ENCODE peak calls at places on chromosomes 4 and X, in six cellular contexts. T, G, E, J, M and Z are unnamed samples.
A peak's percentile ranks its signal among the peaks of the same experiment; 100 is the strongest.

GRCh38 chr4:189974056-189974455 is 33.4 kb downstream of the FRG1 start:
- DNase-seq in T (no peak), G (peak; percentile 8), E (peak; percentile 15), J (no peak), M (no peak), Z (no peak)

GRCh38 chrX:154082396-154083133 is 15.0 kb downstream of the MECP2 start:
- DNase-seq in T (no peak), G (peak; percentile 79), E (no peak), J (no peak), M (peak; percentile 29), Z (no peak)

GRCh38 chr4:145804134-145804533 is 124.2 kb downstream of the C4orf51 start:
- DNase-seq in T (no peak), G (peak; percentile 92), E (peak; percentile 54), J (no peak), M (peak; percentile 45), Z (no peak)

GRCh38 chrX:21666679-21667078 is 8.5 kb upstream of the KLHL34 start:
- DNase-seq in T (no peak), G (peak; percentile 14), E (no peak), J (no peak), M (no peak), Z (no peak)

GRCh38 chr4:8506373-8507250 is 66.0 kb downstream of the TRMT44 start:
- DNase-seq in T (no peak), G (peak; percentile 96), E (no peak), J (no peak), M (peak; percentile 32), Z (no peak)

GRCh38 chr4:54657556-54658313 is at the start of gene KIT:
- DNase-seq in T (peak; percentile 85), G (peak; percentile 65), E (no peak), J (peak; percentile 38), M (peak; percentile 75), Z (peak; percentile 13)

GRCh38 chr4:26596843-26597242 is 13.0 kb downstream of the TBC1D19 start:
- DNase-seq in T (no peak), G (no peak), E (no peak), J (no peak), M (no peak), Z (no peak)

GRCh38 chrX:104343408-104344129 is 88.8 kb upstream of the ESX1 start:
- DNase-seq in T (no peak), G (peak; percentile 88), E (peak; percentile 49), J (peak; percentile 43), M (peak; percentile 72), Z (peak; percentile 7)

GRCh38 chrX:9767375-9767774 is 1.7 kb upstream of the GPR143 start:
- DNase-seq in T (no peak), G (no peak), E (peak; percentile 31), J (no peak), M (no peak), Z (no peak)

GRCh38 chr4:151004222-151004621 is 10.9 kb downstream of the LRBA start:
- DNase-seq in T (no peak), G (peak; percentile 41), E (no peak), J (no peak), M (no peak), Z (no peak)

GRCh38 chrX:24301060-24301459 is 12.8 kb downstream of the SUPT20HL2 start:
- DNase-seq in T (no peak), G (peak; percentile 11), E (no peak), J (no peak), M (no peak), Z (no peak)

GRCh38 chr4:176834531-176834930 is 41.8 kb upstream of the VEGFC start:
- DNase-seq in T (no peak), G (no peak), E (no peak), J (no peak), M (no peak), Z (no peak)

GRCh38 chr4:74715731-74716435 is 78.4 kb downstream of the BTC start:
- DNase-seq in T (no peak), G (no peak), E (no peak), J (no peak), M (no peak), Z (no peak)

GRCh38 chr4:56286763-56287162 is 100.5 kb downstream of the AASDH start:
- DNase-seq in T (no peak), G (no peak), E (no peak), J (no peak), M (no peak), Z (no peak)

GRCh38 chr4:168654206-168655174 is 157.6 kb downstream of the PALLD start:
- DNase-seq in T (no peak), G (no peak), E (no peak), J (no peak), M (no peak), Z (no peak)

GRCh38 chr4:125387770-125388169 is 73.0 kb downstream of the FAT4 start:
- DNase-seq in T (no peak), G (peak; percentile 39), E (no peak), J (no peak), M (no peak), Z (no peak)

GRCh38 chrX:143340190-143340589 is 177.1 kb downstream of the SPANXN3 start:
- DNase-seq in T (no peak), G (no peak), E (no peak), J (no peak), M (no peak), Z (no peak)

GRCh38 chr4:125010776-125011503 is 298.4 kb upstream of the ANKRD50 start:
- DNase-seq in T (no peak), G (no peak), E (no peak), J (no peak), M (no peak), Z (no peak)

GRCh38 chrX:129931411-129932136 is 25.6 kb downstream of the UTP14A start:
- DNase-seq in T (peak; percentile 96), G (peak; percentile 92), E (peak; percentile 62), J (peak; percentile 90), M (peak; percentile 91), Z (peak; percentile 50)

DNA sequence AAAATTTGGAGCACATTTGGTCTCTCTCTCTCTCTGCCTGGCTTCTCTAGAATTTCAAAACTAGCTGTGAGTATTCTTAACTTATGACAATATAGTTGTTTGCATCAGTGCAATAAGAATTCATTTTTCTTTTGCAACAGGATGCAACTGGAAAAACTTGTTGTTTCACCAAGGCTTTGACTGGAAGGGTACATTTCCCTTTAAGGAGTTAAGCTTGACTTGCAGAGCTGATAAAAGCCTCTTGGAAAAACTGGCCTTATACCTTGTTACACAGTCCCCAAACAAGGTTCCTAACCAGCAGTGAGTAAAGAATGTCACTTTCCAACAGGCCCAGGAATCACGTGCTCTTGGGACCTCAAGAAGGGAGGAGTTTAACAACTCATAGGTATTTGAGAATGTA is 25.9 kb upstream of the ZNF718 start:
- DNase-seq in T (no peak), G (no peak), E (no peak), J (no peak), M (no peak), Z (no peak)
- H3K9me3 ChIP-seq in T (peaks cover 19% of the 10 kb centered on the region), G (peaks cover 13% of the 10 kb centered on the region), E (peaks cover 96% of the 10 kb centered on the region), J (peaks cover 46% of the 10 kb centered on the region), M (peaks cover 4% of the 10 kb centered on the region), Z (peaks cover 13% of the 10 kb centered on the region)

GRCh38 chr4:1154523-1155182 is 17.7 kb downstream of the SPON2 start:
- DNase-seq in T (no peak), G (peak; percentile 89), E (no peak), J (no peak), M (no peak), Z (no peak)
- H3K9me3 ChIP-seq in T (no peaks in the 10 kb centered on the region), G (peaks cover 4% of the 10 kb centered on the region), E (no peaks in the 10 kb centered on the region), J (peaks cover 30% of the 10 kb centered on the region), M (peaks cover 4% of the 10 kb centered on the region), Z (no peaks in the 10 kb centered on the region)

GRCh38 chr4:170127758-170128157 is 38.0 kb upstream of the AADAT start:
- DNase-seq in T (no peak), G (no peak), E (no peak), J (no peak), M (no peak), Z (no peak)
- H3K9me3 ChIP-seq in T (no peaks in the 10 kb centered on the region), G (no peaks in the 10 kb centered on the region), E (peaks cover 11% of the 10 kb centered on the region), J (peaks cover 5% of the 10 kb centered on the region), M (no peaks in the 10 kb centered on the region), Z (no peaks in the 10 kb centered on the region)

GRCh38 chr4:373062-373839 is 35.6 kb downstream of the ZNF141 start:
- DNase-seq in T (no peak), G (no peak), E (no peak), J (no peak), M (no peak), Z (no peak)
- H3K9me3 ChIP-seq in T (peaks cover 62% of the 10 kb centered on the region), G (peaks cover 41% of the 10 kb centered on the region), E (peaks cover 80% of the 10 kb centered on the region), J (peaks cover 59% of the 10 kb centered on the region), M (peaks cover 77% of the 10 kb centered on the region), Z (peaks cover 57% of the 10 kb centered on the region)

GRCh38 chrX:13377537-13377936 is 57.7 kb upstream of the ATXN3L start:
- DNase-seq in T (no peak), G (peak; percentile 69), E (no peak), J (peak; percentile 97), M (peak; percentile 46), Z (no peak)

GRCh38 chrX:13381514-13381913 is 61.7 kb upstream of the ATXN3L start:
- DNase-seq in T (no peak), G (peak; percentile 41), E (no peak), J (peak; percentile 43), M (no peak), Z (no peak)

GRCh38 chrX:13376857-13377441 is 57.1 kb upstream of the ATXN3L start:
- DNase-seq in T (no peak), G (peak; percentile 85), E (no peak), J (peak; percentile 65), M (peak; percentile 72), Z (no peak)

GRCh38 chrX:13383907-13384306 is 64.1 kb upstream of the ATXN3L start:
- DNase-seq in T (no peak), G (no peak), E (no peak), J (no peak), M (no peak), Z (no peak)

GRCh38 chrX:13380230-13380629 is 60.4 kb upstream of the ATXN3L start:
- DNase-seq in T (no peak), G (peak; percentile 79), E (no peak), J (no peak), M (no peak), Z (no peak)
- H3K9me3 ChIP-seq in T (no peaks in the 10 kb centered on the region), G (no peaks in the 10 kb centered on the region), E (no peaks in the 10 kb centered on the region), J (no peaks in the 10 kb centered on the region), M (no peaks in the 10 kb centered on the region), Z (no peaks in the 10 kb centered on the region)

DNA sequence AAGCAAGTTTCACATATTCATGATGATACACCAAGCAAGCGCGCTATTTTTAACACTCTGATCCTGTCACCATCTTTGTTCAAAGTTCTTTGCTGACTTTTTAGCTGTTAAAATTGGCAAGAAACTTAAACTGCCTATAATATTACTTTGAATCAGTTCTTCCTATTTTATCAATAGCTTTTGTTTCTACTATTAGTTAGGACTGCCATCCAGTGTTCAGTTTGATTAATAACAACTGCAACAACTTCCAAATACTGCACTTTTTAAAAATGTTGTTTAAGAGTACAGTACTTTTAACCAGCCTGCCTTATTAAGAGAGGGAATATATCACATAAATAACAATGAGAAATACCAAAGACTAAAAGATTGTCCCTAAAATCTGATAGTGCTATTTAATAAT is 614.3 kb downstream of the FAM133A start:
- DNase-seq in T (no peak), G (no peak), E (no peak), J (no peak), M (peak; percentile 6), Z (no peak)
- H3K9me3 ChIP-seq in T (no peaks in the 10 kb centered on the region), G (no peaks in the 10 kb centered on the region), E (no peaks in the 10 kb centered on the region), J (no peaks in the 10 kb centered on the region), M (no peaks in the 10 kb centered on the region), Z (no peaks in the 10 kb centered on the region)

DNA sequence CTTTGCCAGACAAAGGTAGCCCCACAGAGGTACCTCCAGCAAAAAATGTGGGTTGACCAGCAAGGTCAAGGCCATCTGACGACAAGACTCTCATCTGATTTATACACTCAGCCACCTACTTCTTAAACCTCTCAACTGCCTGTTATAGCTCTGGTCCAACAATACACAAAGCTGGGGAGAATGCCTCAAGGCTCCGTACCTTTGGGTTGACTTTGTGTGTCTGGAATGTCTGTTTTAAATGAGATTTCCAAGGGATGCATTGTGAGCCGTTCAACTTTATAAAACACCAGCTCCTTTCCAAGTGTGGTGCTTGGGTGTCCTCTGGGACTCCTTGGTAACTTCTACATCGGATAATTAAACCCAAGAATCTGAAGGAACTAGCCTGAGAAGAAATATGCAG is 167.0 kb upstream of the RPL34 start:
- DNase-seq in T (no peak), G (no peak), E (no peak), J (no peak), M (no peak), Z (no peak)
- H3K9me3 ChIP-seq in T (no peaks in the 10 kb centered on the region), G (no peaks in the 10 kb centered on the region), E (no peaks in the 10 kb centered on the region), J (no peaks in the 10 kb centered on the region), M (no peaks in the 10 kb centered on the region), Z (no peaks in the 10 kb centered on the region)